ENCODE peak calls at places on chromosomes 4 and X, in nine cellular contexts. D is Right ventricle myocardium superior; Y is stimulated activated CD8-positive, alpha-beta memory T cell treated with anti-CD3 and anti-CD28 coated beads, Interleukin-4, amount 100 ng/mL, for 48 hours; K is GM13977; M is head of caudate nucleus; L is NCI-H1092; R is cardiac fibroblast; O is NCI-H226; G is choroid plexus epithelial cell. H is an unnamed sample.
A peak's percentile ranks its signal among the peaks of the same experiment; 100 is the strongest.

GRCh38 chr4:129248621-129249020 is 152.7 kb downstream of the C4orf33 start:
- DNase-seq in D (no peak), Y (no peak), K (no peak), M (no peak), L (no peak), R (no peak), O (no peak), G (no peak), H (no peak)

GRCh38 chr4:88448905-88449689 is 7.8 kb upstream of the HERC5 start:
- DNase-seq in D (no peak), Y (no peak), K (no peak), M (no peak), L (no peak), R (no peak), O (peak; percentile 28), G (no peak), H (no peak)

GRCh38 chrX:150870059-150870458 is 28.4 kb downstream of the CD99L2 start:
- DNase-seq in D (no peak), Y (no peak), K (no peak), M (no peak), L (no peak), R (no peak), O (no peak), G (no peak), H (no peak)

GRCh38 chrX:40154229-40154852 is 56.6 kb upstream of the BCOR start:
- DNase-seq in D (peak; percentile 56), Y (no peak), K (no peak), M (peak; percentile 44), L (peak; percentile 85), R (no peak), O (peak; percentile 23), G (peak; percentile 45), H (no peak)

GRCh38 chr4:157992038-157992706 is 180.7 kb downstream of the GASK1B start:
- DNase-seq in D (no peak), Y (no peak), K (peak; percentile 7), M (peak; percentile 80), L (peak; percentile 3), R (peak; percentile 92), O (peak; percentile 34), G (peak; percentile 91), H (no peak)

GRCh38 chr4:183080372-183081115 is 18.5 kb upstream of the WWC2 start:
- DNase-seq in D (no peak), Y (no peak), K (no peak), M (no peak), L (no peak), R (no peak), O (no peak), G (no peak), H (no peak)

GRCh38 chr4:1172228-1172851 is at the start of gene SPON2:
- DNase-seq in D (peak; percentile 69), Y (no peak), K (no peak), M (no peak), L (no peak), R (peak; percentile 70), O (no peak), G (peak; percentile 81), H (peak; percentile 81)

GRCh38 chrX:136185409-136186022 is 38.2 kb downstream of the FHL1 start:
- DNase-seq in D (no peak), Y (no peak), K (no peak), M (no peak), L (no peak), R (peak; percentile 62), O (no peak), G (peak; percentile 49), H (no peak)

GRCh38 chrX:110276778-110277177 is 41.1 kb downstream of the AMMECR1 start:
- DNase-seq in D (no peak), Y (no peak), K (no peak), M (no peak), L (no peak), R (no peak), O (no peak), G (no peak), H (no peak)

GRCh38 chr4:31662951-31663350 is 942.8 kb downstream of the PCDH7 start:
- DNase-seq in D (no peak), Y (no peak), K (no peak), M (no peak), L (no peak), R (no peak), O (no peak), G (no peak), H (no peak)

GRCh38 chr4:22434895-22435294 is 81.0 kb downstream of the ADGRA3 start:
- DNase-seq in D (no peak), Y (no peak), K (no peak), M (peak; percentile 31), L (peak; percentile 31), R (peak; percentile 72), O (peak; percentile 17), G (peak; percentile 86), H (no peak)

GRCh38 chrX:7435822-7436221 is 287.9 kb upstream of the PUDP start:
- DNase-seq in D (no peak), Y (no peak), K (no peak), M (no peak), L (no peak), R (no peak), O (no peak), G (peak; percentile 0), H (no peak)

GRCh38 chr4:168585168-168586091 is 88.6 kb downstream of the PALLD start:
- DNase-seq in D (peak; percentile 87), Y (peak; percentile 47), K (peak; percentile 17), M (peak; percentile 52), L (peak; percentile 61), R (peak; percentile 91), O (peak; percentile 62), G (peak; percentile 91), H (no peak)

GRCh38 chr4:48299560-48299959 is 29.9 kb upstream of the TEC start:
- DNase-seq in D (no peak), Y (no peak), K (no peak), M (no peak), L (no peak), R (no peak), O (no peak), G (no peak), H (no peak)

GRCh38 chr4:80192937-80193336 is 4.4 kb upstream of the PRDM8 start:
- DNase-seq in D (no peak), Y (no peak), K (no peak), M (no peak), L (no peak), R (no peak), O (no peak), G (no peak), H (no peak)

GRCh38 chrX:22950278-22951266 is 49.2 kb upstream of the DDX53 start:
- DNase-seq in D (no peak), Y (no peak), K (no peak), M (no peak), L (no peak), R (peak; percentile 92), O (peak; percentile 85), G (peak; percentile 94), H (no peak)

GRCh38 chr4:9989918-9990635 is 31.2 kb downstream of the SLC2A9 start:
- DNase-seq in D (peak; percentile 73), Y (no peak), K (no peak), M (peak; percentile 28), L (no peak), R (no peak), O (no peak), G (no peak), H (no peak)

GRCh38 chrX:70552174-70552704 is 107.6 kb downstream of the DLG3 start:
- DNase-seq in D (no peak), Y (no peak), K (no peak), M (no peak), L (no peak), R (peak; percentile 31), O (no peak), G (no peak), H (no peak)

GRCh38 chrX:31280580-31280979 is 208.7 kb upstream of the FTHL17 start:
- DNase-seq in D (no peak), Y (no peak), K (no peak), M (no peak), L (no peak), R (no peak), O (no peak), G (no peak), H (no peak)

GRCh38 chr4:138401330-138401729 is 159.2 kb upstream of the SLC7A11 start:
- DNase-seq in D (peak; percentile 57), Y (no peak), K (no peak), M (no peak), L (no peak), R (peak; percentile 23), O (no peak), G (peak; percentile 54), H (no peak)

GRCh38 chr4:173264960-173265281 is 69.2 kb downstream of the HMGB2 start:
- DNase-seq in D (no peak), Y (no peak), K (no peak), M (no peak), L (no peak), R (no peak), O (no peak), G (no peak), H (no peak)

GRCh38 chr4:5471691-5472090 is 236.7 kb downstream of the EVC2 start:
- DNase-seq in D (no peak), Y (no peak), K (no peak), M (no peak), L (no peak), R (no peak), O (peak; percentile 2), G (no peak), H (no peak)

GRCh38 chr4:171813195-171813955 is at the start of gene GALNTL6:
- DNase-seq in D (peak; percentile 14), Y (no peak), K (no peak), M (peak; percentile 28), L (no peak), R (no peak), O (no peak), G (peak; percentile 34), H (peak; percentile 80)

GRCh38 chrX:1577845-1578244 is 13.6 kb upstream of the AKAP17A start:
- DNase-seq in D (no peak), Y (peak; percentile 3), K (no peak), M (no peak), L (no peak), R (no peak), O (no peak), G (no peak), H (no peak)

GRCh38 chr4:166153539-166153938 is 280.5 kb downstream of the TLL1 start:
- DNase-seq in D (no peak), Y (no peak), K (no peak), M (no peak), L (no peak), R (peak; percentile 74), O (peak; percentile 72), G (peak; percentile 26), H (no peak)

GRCh38 chrX:100750901-100751300 is 19.0 kb upstream of the SYTL4 start:
- DNase-seq in D (no peak), Y (no peak), K (no peak), M (no peak), L (no peak), R (no peak), O (no peak), G (no peak), H (no peak)

GRCh38 chr4:85177092-85177491 is 210.6 kb upstream of the WDFY3 start:
- DNase-seq in D (no peak), Y (no peak), K (no peak), M (no peak), L (no peak), R (no peak), O (no peak), G (no peak), H (no peak)

GRCh38 chr4:87521757-87522374 is 7.3 kb downstream of the SPARCL1 start:
- DNase-seq in D (no peak), Y (no peak), K (peak; percentile 16), M (no peak), L (peak; percentile 63), R (peak; percentile 43), O (no peak), G (peak; percentile 40), H (no peak)

GRCh38 chr4:64271601-64272081 is 137.6 kb downstream of the TECRL start:
- DNase-seq in D (peak; percentile 47), Y (no peak), K (no peak), M (no peak), L (no peak), R (peak; percentile 29), O (no peak), G (no peak), H (no peak)

GRCh38 chr4:7933631-7934510 is 5.8 kb downstream of the AFAP1 start:
- DNase-seq in D (no peak), Y (no peak), K (no peak), M (no peak), L (no peak), R (peak; percentile 42), O (peak; percentile 56), G (peak; percentile 29), H (no peak)

GRCh38 chr4:100462206-100462605 is 55.6 kb downstream of the EMCN start:
- DNase-seq in D (no peak), Y (no peak), K (no peak), M (no peak), L (no peak), R (no peak), O (peak; percentile 66), G (no peak), H (no peak)